ENCODE peak calls at places on chromosome 19, in six cellular contexts. C, W, F, I, Z and S are unnamed samples.

GRCh38 chr19:58007285-58007684 is 4.7 kb upstream of the ZNF606 start:
- DNase-seq in C (no peak), Z (no peak), F (no peak), I (no peak), W (no peak), S (no peak)

GRCh38 chr19:5131866-5132561 is 163.1 kb downstream of the KDM4B start:
- DNase-seq in Z (no peak), W (no peak), C (peak), F (peak), I (no peak), S (no peak)

GRCh38 chr19:49359851-49360845 is 2.1 kb downstream of the TEAD2 start:
- DNase-seq in Z (no peak), F (no peak), W (no peak), I (no peak), C (no peak), S (no peak)

GRCh38 chr19:9673912-9674668 is 810 bp downstream of the ZNF562 start:
- DNase-seq in Z (peak), I (no peak), F (no peak), W (peak), C (peak), S (no peak)

GRCh38 chr19:6963937-6964336 is 57.3 kb downstream of the MBD3L2B start:
- DNase-seq in W (peak), F (no peak), I (no peak), Z (no peak), C (peak), S (peak)

GRCh38 chr19:8214802-8215201 is 5.6 kb downstream of the CERS4 start:
- DNase-seq in C (no peak), F (no peak), I (no peak), Z (no peak), W (no peak), S (no peak)

GRCh38 chr19:4298772-4299550 is 3.2 kb downstream of the TMIGD2 start:
- DNase-seq in C (no peak), I (no peak), F (no peak), Z (no peak), W (no peak), S (no peak)

GRCh38 chr19:45253396-45254027 is 2.4 kb downstream of the MARK4 start:
- DNase-seq in Z (peak), I (no peak), C (no peak), F (no peak), W (no peak), S (no peak)

GRCh38 chr19:13099073-13099999 is 3.3 kb downstream of the LYL1 start:
- DNase-seq in F (peak), I (no peak), W (no peak), Z (no peak), C (no peak), S (peak)

GRCh38 chr19:31258211-31259052 is 90.8 kb downstream of the TSHZ3 start:
- DNase-seq in Z (no peak), I (peak), C (no peak), F (no peak), W (no peak), S (no peak)

GRCh38 chr19:7561229-7561806 is 25.8 kb downstream of the PNPLA6 start:
- DNase-seq in I (no peak), C (no peak), F (no peak), Z (no peak), W (no peak), S (no peak)

GRCh38 chr19:13597625-13598024 is 91.3 kb upstream of the CACNA1A start:
- DNase-seq in W (peak), C (peak), Z (peak), I (peak), F (peak), S (peak)

GRCh38 chr19:58548859-58549663 is 5.2 kb downstream of the TRIM28 start:
- DNase-seq in C (no peak), Z (no peak), W (no peak), I (no peak), F (no peak), S (no peak)

GRCh38 chr19:7434391-7434790 is 54.4 kb downstream of the PEX11G start:
- DNase-seq in F (no peak), C (no peak), Z (no peak), W (no peak), I (no peak), S (no peak)

GRCh38 chr19:679418-680286 is 3.5 kb downstream of the FSTL3 start:
- DNase-seq in C (peak), I (peak), F (peak), Z (peak), W (no peak), S (no peak)

GRCh38 chr19:46221981-46222610 is 7.4 kb upstream of the IGFL1 start:
- DNase-seq in W (no peak), C (peak), Z (peak), F (no peak), I (no peak), S (no peak)

GRCh38 chr19:6970478-6970877 is 50.8 kb downstream of the MBD3L2B start:
- DNase-seq in I (peak), Z (no peak), F (no peak), C (no peak), W (peak), S (no peak)

GRCh38 chr19:55441692-55442321 is 1.3 kb downstream of the SHISA7 start:
- DNase-seq in F (peak), Z (no peak), W (no peak), C (no peak), I (no peak), S (no peak)

GRCh38 chr19:56840452-56841193 is at the start of the genes PEG3 and ZIM2:
- DNase-seq in C (no peak), I (peak), F (no peak), Z (peak), W (no peak), S (no peak)

GRCh38 chr19:1654178-1654792 is 1.9 kb upstream of the TCF3 start:
- DNase-seq in W (no peak), I (no peak), Z (no peak), C (no peak), F (no peak), S (no peak)

GRCh38 chr19:8629996-8630683 is at the start of gene NFILZ:
- DNase-seq in C (no peak), I (no peak), F (no peak), Z (no peak), W (no peak), S (no peak)

GRCh38 chr19:36151144-36152051 is 849 bp downstream of the COX7A1 start:
- DNase-seq in I (no peak), F (no peak), Z (peak), W (no peak), C (no peak), S (no peak)

GRCh38 chr19:15701757-15702589 is 25.9 kb upstream of the OR10H2 start:
- DNase-seq in I (no peak), C (no peak), Z (no peak), W (no peak), F (no peak), S (no peak)

GRCh38 chr19:2477141-2477710 is 1.3 kb downstream of the GADD45B start:
- DNase-seq in C (peak), Z (peak), W (no peak), F (peak), I (no peak), S (peak)

GRCh38 chr19:44757057-44757734 is 8.7 kb downstream of the BCL3 start:
- DNase-seq in F (peak), I (peak), C (no peak), Z (no peak), W (no peak), S (no peak)

GRCh38 chr19:16001481-16002312 is 52.9 kb downstream of the OR10H4 start:
- DNase-seq in C (peak), Z (peak), F (no peak), W (no peak), I (no peak), S (peak)

GRCh38 chr19:7288977-7289376 is 5.2 kb downstream of the INSR start:
- DNase-seq in I (peak), F (no peak), C (no peak), Z (no peak), W (no peak), S (no peak)

GRCh38 chr19:48290341-48290922 is 20.6 kb downstream of the ZNF114 start:
- DNase-seq in F (peak), Z (peak), W (no peak), C (no peak), I (peak), S (no peak)

GRCh38 chr19:35775298-35776101 is at the start of gene ARHGAP33:
- DNase-seq in C (peak), F (peak), Z (peak), W (peak), I (peak), S (peak)

GRCh38 chr19:42440357-42441046 is 2.2 kb downstream of the CXCL17 start:
- DNase-seq in Z (peak), W (peak), I (peak), F (peak), C (peak), S (peak)
- TF ChIP-seq EZH2phosphoT487 in Z (no peak), W (no peak), I (no peak), F (no peak), C (no peak), S (no peak)

GRCh38 chr19:17406887-17407196 is 1.4 kb upstream of the BST2 start:
- DNase-seq in Z (no peak), W (no peak), F (no peak), C (no peak), I (no peak), S (peak)
- H3K4me2 ChIP-seq in Z (no peak), W (no peak), F (peak), C (no peak), I (no peak), S (peak)

GRCh38 chr19:34096020-34096915 is 76.0 kb upstream of the LSM14A start:
- DNase-seq in Z (peak), C (peak), F (peak), I (peak), W (peak), S (peak)
- H3K9ac ChIP-seq in Z (no peak), C (no peak), F (no peak), I (no peak), W (no peak), S (no peak)

GRCh38 chr19:28532765-28533341 is 680.1 kb downstream of the UQCRFS1 start:
- DNase-seq in W (no peak), I (no peak), Z (no peak), F (no peak), C (no peak), S (no peak)

GRCh38 chr19:28537896-28538295 is 675.1 kb downstream of the UQCRFS1 start:
- DNase-seq in W (no peak), F (no peak), Z (no peak), C (no peak), I (no peak), S (no peak)

GRCh38 chr19:28537079-28537478 is 675.9 kb downstream of the UQCRFS1 start:
- DNase-seq in F (no peak), Z (no peak), W (no peak), I (no peak), C (no peak), S (no peak)

GRCh38 chr19:28534740-28535351 is 678.1 kb downstream of the UQCRFS1 start:
- DNase-seq in I (no peak), F (no peak), C (no peak), W (no peak), Z (no peak), S (no peak)

GRCh38 chr19:28535352-28535775 is 677.6 kb downstream of the UQCRFS1 start:
- DNase-seq in F (no peak), W (no peak), Z (no peak), C (no peak), I (no peak), S (peak)
- TF ChIP-seq EZH2phosphoT487 in F (no peak), W (no peak), Z (no peak), C (no peak), I (no peak), S (no peak)

GRCh38 chr19:50557009-50557613 is 11.1 kb downstream of the LRRC4B start:
- DNase-seq in W (no peak), F (peak), I (no peak), Z (no peak), C (no peak), S (no peak)
- H3K4me2 ChIP-seq in W (peak), F (peak), I (peak), Z (no peak), C (peak), S (no peak)

GRCh38 chr19:23474172-23474571 is 78.9 kb upstream of the ZNF91 start:
- DNase-seq in W (no peak), F (no peak), C (no peak), Z (no peak), I (no peak), S (no peak)
- H3K9ac ChIP-seq in W (no peak), F (no peak), C (no peak), Z (no peak), I (no peak), S (no peak)

GRCh38 chr19:50706387-50706786 is 13.2 kb downstream of the SHANK1 start:
- DNase-seq in Z (no peak), I (no peak), W (no peak), C (no peak), F (no peak), S (no peak)

GRCh38 chr19:50702158-50702869 is 17.3 kb downstream of the SHANK1 start:
- DNase-seq in Z (no peak), I (no peak), F (no peak), W (no peak), C (no peak), S (no peak)

GRCh38 chr19:50702870-50703829 is 16.5 kb downstream of the SHANK1 start:
- DNase-seq in C (peak), I (no peak), F (no peak), Z (peak), W (no peak), S (no peak)

GRCh38 chr19:50705422-50706019 is 14.1 kb downstream of the SHANK1 start:
- DNase-seq in I (peak), Z (peak), W (peak), C (peak), F (peak), S (peak)

DNA sequence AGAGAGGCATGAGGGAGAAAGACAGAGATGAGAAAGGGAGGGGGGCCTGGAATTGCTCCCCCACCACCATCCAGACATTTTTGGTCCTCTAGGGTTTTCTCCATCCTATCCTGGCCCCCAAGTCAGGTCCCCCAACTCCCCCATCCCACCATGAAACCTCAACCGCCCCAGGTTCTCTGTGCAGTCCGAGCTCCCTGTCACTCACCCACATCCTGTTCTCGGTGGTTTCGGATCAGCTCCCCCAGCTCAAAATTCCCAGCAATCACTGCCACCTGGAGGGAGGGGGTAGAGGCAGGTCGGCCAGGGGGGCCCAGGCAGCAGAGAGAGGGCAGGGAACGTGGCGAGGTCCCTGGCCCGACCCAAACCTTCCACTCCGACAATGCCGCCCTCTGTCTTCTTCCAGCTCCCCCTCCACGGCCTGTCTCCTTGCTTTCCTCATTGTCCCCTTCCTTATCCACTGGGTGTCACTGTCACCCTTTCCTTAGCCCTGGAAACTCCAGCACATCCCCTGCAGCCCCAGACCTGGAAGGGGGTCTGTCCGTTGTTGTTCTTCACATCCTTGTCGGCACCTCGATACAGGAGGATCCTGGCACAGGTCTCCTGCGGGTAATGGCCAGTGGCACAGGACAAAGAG is 15.6 kb downstream of the SHANK1 start:
- DNase-seq in I (no peak), W (peak), C (peak), Z (no peak), F (peak), S (no peak)
- TF ChIP-seq EZH2phosphoT487 in I (no peak), W (no peak), C (no peak), Z (no peak), F (no peak), S (no peak)

GRCh38 chr19:19169236-19170052 is 619 bp downstream of the MEF2B start:
- DNase-seq in I (no peak), Z (no peak), C (no peak), F (no peak), W (no peak), S (no peak)

GRCh38 chr19:19170053-19170945 is at the start of gene MEF2B:
- DNase-seq in F (peak), Z (peak), I (peak), C (peak), W (no peak), S (peak)

GRCh38 chr19:19171821-19172532 is 1.9 kb upstream of the MEF2B start:
- DNase-seq in F (no peak), W (no peak), C (no peak), I (no peak), Z (peak), S (no peak)

GRCh38 chr19:19167612-19168011 is 2.5 kb downstream of the MEF2B start:
- DNase-seq in I (no peak), Z (no peak), F (no peak), C (no peak), W (no peak), S (no peak)

GRCh38 chr19:19171110-19171672 is 1.1 kb upstream of the MEF2B start:
- DNase-seq in Z (no peak), F (no peak), W (no peak), I (no peak), C (no peak), S (no peak)
- H3K4me2 ChIP-seq in Z (no peak), F (no peak), W (no peak), I (no peak), C (no peak), S (no peak)

GRCh38 chr19:18449552-18449951 is 11.6 kb upstream of the ISYNA1 start:
- DNase-seq in F (no peak), W (no peak), I (no peak), Z (no peak), C (no peak), S (no peak)

GRCh38 chr19:18450021-18450933 is 12.3 kb upstream of the ISYNA1 start:
- DNase-seq in F (no peak), I (no peak), W (no peak), C (no peak), Z (no peak), S (no peak)

GRCh38 chr19:18453269-18454024 is 15.5 kb upstream of the ISYNA1 start:
- DNase-seq in Z (peak), W (no peak), F (no peak), I (no peak), C (peak), S (no peak)

GRCh38 chr19:18450934-18451836 is 13.3 kb upstream of the ISYNA1 start:
- DNase-seq in Z (peak), W (no peak), C (peak), I (peak), F (peak), S (peak)

GRCh38 chr19:18452386-18452785 is 14.5 kb upstream of the ISYNA1 start:
- DNase-seq in C (no peak), F (no peak), I (no peak), Z (peak), W (no peak), S (no peak)
- H3K9ac ChIP-seq in C (no peak), F (no peak), I (no peak), Z (no peak), W (no peak), S (no peak)

DNA sequence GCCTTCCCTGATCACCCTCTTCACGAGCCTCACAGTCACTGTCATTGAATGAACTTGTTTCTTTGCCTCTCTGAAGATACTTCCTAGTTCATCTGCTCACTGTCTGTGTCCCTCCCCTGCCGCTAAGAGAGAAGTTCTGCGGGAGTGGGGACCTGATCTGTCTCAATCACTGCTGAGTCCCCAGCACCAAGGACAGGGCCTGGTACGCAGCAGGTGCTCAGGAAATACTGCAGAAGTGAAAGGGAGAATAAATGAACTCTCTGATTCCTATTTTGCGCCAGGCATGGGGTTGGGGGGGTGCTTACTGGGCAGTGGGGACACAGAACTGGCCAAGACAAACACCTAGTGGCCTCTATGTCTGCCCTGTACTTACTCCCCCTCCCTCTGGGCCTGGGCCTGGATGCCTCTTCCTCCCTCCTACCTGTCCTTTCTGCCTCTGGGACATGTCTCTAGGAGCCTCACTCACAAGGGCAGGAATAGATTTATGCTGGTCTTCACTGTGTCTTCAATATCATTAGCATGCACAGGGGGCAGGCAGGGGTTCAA is 17.5 kb downstream of the FCGBP start:
- DNase-seq in I (no peak), Z (no peak), W (no peak), F (no peak), C (no peak), S (peak)
- TF ChIP-seq EZH2phosphoT487 in I (no peak), Z (no peak), W (no peak), F (no peak), C (no peak), S (no peak)